ENCODE peak calls at places on chromosomes 2 and 18, in five cellular contexts. O, T, B, A and Z are unnamed samples.

GRCh38 chr2:100018794-100019193 is 123.6 kb downstream of the AFF3 start:
- DNase-seq in T (no peak), B (no peak), O (peak), A (no peak), Z (no peak)

GRCh38 chr2:177597759-177598158 is 205.2 kb downstream of the AGPS start:
- DNase-seq in O (no peak), B (no peak), A (no peak), T (no peak), Z (no peak)

GRCh38 chr2:178328037-178328436 is 122.9 kb downstream of the PRKRA start:
- DNase-seq in T (no peak), O (peak), A (no peak), B (no peak), Z (no peak)

GRCh38 chr2:165920748-165921147 is 32.8 kb downstream of the TTC21B start:
- DNase-seq in A (no peak), O (no peak), B (no peak), T (no peak), Z (no peak)

GRCh38 chr2:119177838-119178190 is 19.3 kb upstream of the C1QL2 start:
- DNase-seq in A (no peak), B (no peak), T (no peak), O (no peak), Z (no peak)

GRCh38 chr2:112629224-112629623 is 16.5 kb upstream of the SLC20A1 start:
- DNase-seq in T (no peak), B (no peak), O (no peak), A (no peak), Z (no peak)

GRCh38 chr18:13577091-13577697 is 149.2 kb downstream of the FAM210A start:
- DNase-seq in T (no peak), O (peak), B (no peak), A (no peak), Z (no peak)

GRCh38 chr18:24633121-24633520 is 172.7 kb downstream of the HRH4 start:
- DNase-seq in A (no peak), T (no peak), B (no peak), O (peak), Z (no peak)

GRCh38 chr2:73235315-73236028 is 1.4 kb downstream of the CCT7 start:
- DNase-seq in B (no peak), O (no peak), T (no peak), A (no peak), Z (no peak)

GRCh38 chr2:234989183-234989701 is 37.4 kb downstream of the SH3BP4 start:
- DNase-seq in B (no peak), O (no peak), T (no peak), A (no peak), Z (no peak)

GRCh38 chr2:33529771-33530481 is 53.5 kb downstream of the RASGRP3 start:
- DNase-seq in B (no peak), T (peak), A (no peak), O (peak), Z (peak)

GRCh38 chr2:120922571-120923332 is 187.1 kb downstream of the GLI2 start:
- DNase-seq in A (no peak), O (no peak), T (no peak), B (no peak), Z (no peak)

GRCh38 chr2:557635-558301 is 119.4 kb downstream of the TMEM18 start:
- DNase-seq in B (no peak), O (no peak), T (no peak), A (no peak), Z (peak)

GRCh38 chr2:100976634-100977391 is 25.3 kb upstream of the RPL31 start:
- DNase-seq in O (peak), A (no peak), B (no peak), T (no peak), Z (no peak)

GRCh38 chr2:161123531-161124030 is 36.6 kb upstream of the TANK start:
- DNase-seq in O (no peak), T (no peak), B (no peak), A (no peak), Z (no peak)

GRCh38 chr2:105104208-105104731 is 66.4 kb downstream of the MRPS9 start:
- DNase-seq in T (no peak), B (no peak), O (peak), A (no peak), Z (no peak)

GRCh38 chr2:109526442-109526970 is 87.3 kb downstream of the SEPTIN10 start:
- DNase-seq in O (no peak), T (no peak), A (no peak), B (no peak), Z (no peak)

GRCh38 chr2:149617057-149617456 is 29.5 kb upstream of the MMADHC start:
- DNase-seq in T (no peak), O (no peak), A (no peak), B (no peak), Z (no peak)

GRCh38 chr2:26870585-26871095 is 22.7 kb downstream of the DPYSL5 start:
- DNase-seq in A (peak), B (no peak), T (no peak), O (no peak), Z (no peak)

GRCh38 chr2:20593072-20594034 is 57.5 kb downstream of the HS1BP3 start:
- DNase-seq in T (peak), A (no peak), O (peak), B (peak), Z (peak)

GRCh38 chr2:162566666-162567065 is 222.7 kb downstream of the GCA start:
- DNase-seq in A (no peak), T (no peak), O (no peak), B (no peak), Z (no peak)

DNA sequence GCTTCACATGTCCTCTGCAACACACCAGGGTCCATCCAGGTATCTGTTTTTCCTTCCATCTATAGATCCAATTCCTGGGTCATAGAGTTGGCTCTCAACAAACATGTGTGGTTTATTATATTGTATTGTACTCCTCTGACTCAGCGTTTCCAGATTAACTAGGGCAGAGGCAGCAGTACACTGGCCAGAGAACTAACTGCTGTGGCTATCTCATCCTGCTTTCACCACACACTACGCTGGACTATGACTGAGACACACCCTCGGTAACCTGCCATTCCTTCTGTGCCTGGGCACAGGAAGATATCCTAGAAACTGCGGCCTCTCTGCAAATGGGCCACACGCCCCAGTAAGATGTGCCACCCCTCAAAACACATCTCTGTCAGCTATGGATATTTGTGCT is 159.8 kb upstream of the STK17B start:
- DNase-seq in A (no peak), O (peak), B (no peak), T (peak), Z (peak)
- H3K4me2 ChIP-seq in A (no peak), O (peak), B (no peak), T (peak), Z (peak)

DNA sequence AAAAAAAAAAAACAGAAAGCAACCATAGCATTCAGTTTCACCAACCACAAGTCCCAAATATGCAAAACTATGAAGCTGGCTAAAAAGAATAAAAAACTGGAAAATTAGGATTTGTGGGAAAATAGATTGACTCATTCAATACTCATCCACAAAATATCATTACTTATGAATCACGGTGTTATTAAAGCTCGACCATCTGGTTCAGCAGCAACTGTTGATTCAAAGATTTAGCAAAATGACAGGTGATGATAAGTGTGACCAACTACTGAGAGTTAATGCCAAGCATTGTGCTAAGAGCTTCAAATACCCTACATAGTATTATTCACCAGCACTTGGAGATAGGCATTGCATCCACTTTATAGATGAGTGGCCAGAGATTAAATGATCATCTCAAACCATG is 26.2 kb upstream of the XDH start:
- DNase-seq in T (peak), B (no peak), O (peak), A (no peak), Z (no peak)
- TF ChIP-seq MAFK in T (no peak), B (no peak), O (no peak), A (no peak), Z (no peak)

DNA sequence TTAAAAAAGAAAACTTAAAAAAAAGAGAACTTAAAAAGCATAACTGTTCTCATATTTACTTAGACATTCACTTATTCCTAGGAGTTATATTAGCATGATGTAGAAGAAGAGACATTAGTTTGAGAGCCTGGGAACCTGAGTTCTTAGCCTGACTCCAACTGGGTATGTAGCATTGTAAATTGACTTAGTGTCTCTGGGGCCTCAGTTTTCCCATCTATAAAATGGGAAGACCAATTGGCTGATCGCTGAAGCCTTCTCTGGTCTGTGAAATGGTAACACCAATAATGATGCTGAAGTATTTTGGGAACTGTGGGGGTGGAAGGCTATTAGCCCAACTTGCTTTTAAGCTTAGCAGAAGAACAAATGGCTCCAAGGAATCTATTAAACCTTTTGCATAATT is 55.9 kb downstream of the CABLES1 start:
- DNase-seq in A (no peak), T (no peak), O (no peak), B (no peak), Z (no peak)
- H3K4me2 ChIP-seq in A (no peak), T (no peak), O (no peak), B (no peak), Z (no peak)

GRCh38 chr18:2173464-2173863 is 397.8 kb downstream of the METTL4 start:
- DNase-seq in T (peak), B (no peak), O (peak), A (no peak), Z (peak)
- TF ChIP-seq MAFK in T (no peak), B (no peak), O (no peak), A (no peak), Z (no peak)

DNA sequence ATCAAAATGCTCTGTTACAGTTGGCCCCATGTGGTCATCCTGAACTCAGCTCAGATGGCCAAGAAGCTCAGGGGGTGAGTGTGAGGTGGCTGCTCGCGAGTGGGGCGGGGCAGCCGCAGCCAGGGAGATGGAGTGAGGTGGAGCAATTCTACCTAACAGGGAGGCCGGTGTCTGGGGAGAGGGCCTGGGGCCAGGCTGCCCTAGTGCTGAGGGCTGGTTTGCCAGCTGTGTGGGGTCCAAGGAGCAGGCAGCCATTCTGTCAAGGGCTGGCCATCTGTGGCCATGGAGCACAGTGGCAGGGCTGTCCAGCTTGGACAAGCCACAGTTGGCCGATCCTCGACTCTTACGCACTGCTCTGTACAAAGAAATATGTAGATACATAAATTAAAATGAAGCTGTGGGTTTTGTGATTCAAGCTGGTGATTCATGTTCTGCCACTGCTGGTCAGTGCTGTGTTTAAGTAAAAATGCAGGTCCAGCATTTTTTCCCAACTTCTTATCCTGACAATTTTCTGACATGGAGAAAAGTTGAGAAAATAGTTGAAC is 82.1 kb downstream of the HS6ST1 start:
- DNase-seq in O (peak), A (no peak), T (no peak), B (no peak), Z (no peak)
- H3K4me2 ChIP-seq in O (peak), A (no peak), T (no peak), B (no peak), Z (no peak)

GRCh38 chr2:174903243-174903513 is 102.0 kb downstream of the CHN1 start:
- DNase-seq in O (no peak), A (no peak), B (no peak), T (no peak), Z (no peak)

GRCh38 chr2:174902491-174903242 is 102.5 kb downstream of the CHN1 start:
- DNase-seq in A (no peak), B (no peak), O (no peak), T (no peak), Z (no peak)

DNA sequence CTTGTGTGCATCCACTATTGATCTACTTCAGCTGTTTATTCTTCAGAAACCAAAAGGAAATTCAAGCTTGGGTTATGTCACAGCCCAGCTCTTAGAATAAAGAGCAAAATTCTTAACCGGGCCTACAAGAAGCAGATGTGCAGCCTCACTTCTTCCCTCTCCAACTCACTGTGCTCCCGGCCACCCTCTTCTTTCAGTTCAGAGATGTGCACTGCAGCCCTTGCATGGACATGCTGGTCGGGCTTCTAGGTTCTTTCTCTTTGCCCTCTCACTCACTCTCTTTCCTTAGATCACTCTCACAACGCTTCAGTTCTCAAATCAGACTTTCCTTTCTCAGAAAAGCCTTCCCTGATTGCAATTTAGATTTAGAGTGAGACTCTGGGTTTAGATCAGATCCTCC is 104.1 kb downstream of the CHN1 start:
- DNase-seq in B (no peak), A (no peak), T (no peak), O (peak), Z (no peak)
- TF ChIP-seq MAFK in B (no peak), A (no peak), T (no peak), O (no peak), Z (no peak)

GRCh38 chr2:68190991-68191731 is 33.5 kb downstream of the PNO1 start:
- DNase-seq in O (peak), T (peak), A (no peak), B (peak), Z (peak)

GRCh38 chr2:68185541-68186164 is 28.0 kb downstream of the PNO1 start:
- DNase-seq in O (peak), T (peak), A (peak), B (peak), Z (peak)

GRCh38 chr2:68187329-68187728 is 29.6 kb downstream of the PNO1 start:
- DNase-seq in O (no peak), T (no peak), A (no peak), B (no peak), Z (no peak)

GRCh38 chr2:68193144-68193543 is 35.5 kb downstream of the PNO1 start:
- DNase-seq in O (peak), B (no peak), A (no peak), T (no peak), Z (peak)

GRCh38 chr2:68188831-68189230 is 31.1 kb downstream of the PNO1 start:
- DNase-seq in O (no peak), B (no peak), A (no peak), T (no peak), Z (no peak)
- H3K4me2 ChIP-seq in O (peak), B (no peak), A (no peak), T (no peak), Z (no peak)

DNA sequence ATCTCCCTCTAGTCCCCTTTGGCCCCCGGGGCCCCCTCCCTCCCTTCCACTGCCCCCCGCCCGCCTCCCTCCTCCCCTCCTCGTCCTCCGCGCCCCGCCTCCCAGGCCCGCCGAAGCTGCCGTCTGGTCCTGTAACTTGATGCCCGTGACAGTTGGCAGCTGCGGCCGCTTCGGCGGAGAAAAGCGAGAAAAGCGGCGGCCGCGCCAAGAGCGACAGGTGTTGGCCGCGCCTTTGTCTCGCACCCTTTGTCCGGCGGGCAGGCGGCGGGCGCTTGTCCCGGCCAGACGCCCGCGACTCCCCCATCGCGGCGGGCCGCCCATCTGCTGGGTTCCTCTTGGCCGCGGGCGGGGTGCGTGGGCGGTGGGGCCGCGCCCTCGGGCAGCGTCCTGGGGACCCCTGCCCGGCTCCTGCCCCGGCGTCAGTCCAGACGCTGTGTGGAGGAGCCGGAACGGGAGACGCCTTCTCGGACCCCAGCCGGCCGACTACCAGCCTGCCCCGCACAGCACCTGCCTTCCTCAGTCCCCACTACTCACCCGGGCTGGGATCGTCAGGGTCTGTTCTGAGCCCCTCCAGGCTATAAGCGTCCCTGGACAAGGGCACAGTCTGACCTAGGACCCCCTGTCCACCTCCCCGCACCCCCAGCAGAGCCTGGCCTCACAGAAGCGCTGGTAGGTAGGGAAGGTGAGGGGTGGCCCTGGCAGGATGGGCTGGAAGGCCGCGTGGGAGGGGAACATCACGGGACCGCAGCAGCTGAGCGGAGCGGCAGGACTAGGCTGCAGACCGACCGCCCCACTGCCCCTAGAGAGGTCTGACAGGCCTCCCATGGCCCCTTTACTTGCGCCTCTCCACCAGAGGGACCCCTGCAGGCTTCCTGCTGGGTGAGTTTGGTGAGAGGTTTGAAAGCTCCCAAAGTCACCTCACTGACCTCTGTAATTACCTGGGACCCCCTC is 1.2 kb upstream of the HES6 start:
- DNase-seq in O (no peak), T (no peak), A (peak), B (no peak), Z (peak)
- TF ChIP-seq MAFK in O (no peak), T (no peak), A (no peak), B (no peak), Z (no peak)